ENCODE peak calls at places on chromosome 20, in four cellular contexts. L is K562, E is WTC11, U is HepG2. K is an unnamed sample.

GRCh38 chr20:48339147-48339985 is 488.4 kb downstream of the PREX1 start:
- DNase-seq in L (no peak), E (no peak), U (no peak), K (peak)

GRCh38 chr20:43508106-43508505 is 609 bp downstream of the L3MBTL1 start:
- DNase-seq in L (peak), E (peak), U (no peak), K (peak)

GRCh38 chr20:51570755-51571469 is 28.4 kb upstream of the NFATC2 start:
- DNase-seq in L (no peak), E (no peak), U (no peak), K (no peak)

GRCh38 chr20:52031574-52032303 is 159.8 kb downstream of the ZFP64 start:
- DNase-seq in L (no peak), E (no peak), U (peak), K (peak)

GRCh38 chr20:50269111-50270033 is 78.7 kb downstream of the CEBPB start:
- DNase-seq in L (no peak), E (no peak), U (no peak), K (no peak)

GRCh38 chr20:3744037-3744436 is 11.6 kb downstream of the HSPA12B start:
- DNase-seq in L (no peak), E (no peak), U (no peak), K (no peak)

GRCh38 chr20:51204051-51204450 is 181.1 kb upstream of the KCNG1 start:
- DNase-seq in L (no peak), E (no peak), U (no peak), K (no peak)

GRCh38 chr20:24124951-24125650 is 136.5 kb upstream of the GGTLC1 start:
- DNase-seq in L (no peak), E (no peak), U (no peak), K (no peak)

GRCh38 chr20:22374066-22374465 is 210.3 kb downstream of the FOXA2 start:
- DNase-seq in L (no peak), E (no peak), U (no peak), K (no peak)

GRCh38 chr20:10919549-10920140 is 245.8 kb upstream of the JAG1 start:
- DNase-seq in L (no peak), E (no peak), U (no peak), K (peak)

GRCh38 chr20:8432435-8433148 is 300.5 kb downstream of the PLCB1 start:
- DNase-seq in L (no peak), E (no peak), U (no peak), K (no peak)

GRCh38 chr20:8368680-8369079 is 236.6 kb downstream of the PLCB1 start:
- DNase-seq in L (no peak), E (no peak), U (no peak), K (no peak)

GRCh38 chr20:58888521-58889333 is 36.2 kb downstream of the GNAS start:
- DNase-seq in L (peak), E (peak), U (peak), K (no peak)

GRCh38 chr20:53677447-53678314 is 84.0 kb upstream of the ZNF217 start:
- DNase-seq in L (peak), E (peak), U (peak), K (peak)

GRCh38 chr20:63740501-63741353 is 1.2 kb downstream of the SLC2A4RG start:
- DNase-seq in L (peak), E (peak), U (peak), K (peak)

GRCh38 chr20:40961686-40962640 is 66.7 kb upstream of the TOP1 start:
- DNase-seq in L (no peak), E (no peak), U (no peak), K (no peak)

GRCh38 chr20:4626228-4626627 is 95.5 kb upstream of the PRND start:
- DNase-seq in L (no peak), E (no peak), U (no peak), K (no peak)

GRCh38 chr20:63309261-63310071 is 16.5 kb downstream of the COL20A1 start:
- DNase-seq in L (peak), E (peak), U (peak), K (peak)

GRCh38 chr20:32823737-32824588 is 4.2 kb downstream of the MAPRE1 start:
- DNase-seq in L (no peak), E (no peak), U (peak), K (no peak)

GRCh38 chr20:40286991-40287531 is 402.0 kb downstream of the MAFB start:
- DNase-seq in L (no peak), E (no peak), U (no peak), K (no peak)

GRCh38 chr20:42749548-42749947 is 440.2 kb downstream of the PTPRT start:
- DNase-seq in L (no peak), E (no peak), U (no peak), K (no peak)

GRCh38 chr20:61982951-61983315 is 82.7 kb downstream of the TAF4 start:
- DNase-seq in L (no peak), E (no peak), U (no peak), K (no peak)

GRCh38 chr20:35087355-35087754 is 5.3 kb downstream of the TRPC4AP start:
- DNase-seq in L (no peak), E (no peak), U (no peak), K (no peak)

GRCh38 chr20:12262747-12263146 is 345.1 kb downstream of the BTBD3 start:
- DNase-seq in L (no peak), E (no peak), U (no peak), K (no peak)

GRCh38 chr20:61024390-61024789 is 227.7 kb upstream of the CDH4 start:
- DNase-seq in L (no peak), E (no peak), U (no peak), K (no peak)

GRCh38 chr20:60650087-60650486 is 602.0 kb upstream of the CDH4 start:
- DNase-seq in L (no peak), E (no peak), U (no peak), K (no peak)

GRCh38 chr20:37573626-37574198 is 46.0 kb upstream of the BLCAP start:
- DNase-seq in L (no peak), E (no peak), U (no peak), K (no peak)

GRCh38 chr20:21156266-21156665 is 30.4 kb downstream of the KIZ start:
- DNase-seq in L (no peak), E (no peak), U (no peak), K (no peak)
- TF ChIP-seq HMGXB4 in L (no peak), E (no peak), U (no peak), K (no peak)

DNA sequence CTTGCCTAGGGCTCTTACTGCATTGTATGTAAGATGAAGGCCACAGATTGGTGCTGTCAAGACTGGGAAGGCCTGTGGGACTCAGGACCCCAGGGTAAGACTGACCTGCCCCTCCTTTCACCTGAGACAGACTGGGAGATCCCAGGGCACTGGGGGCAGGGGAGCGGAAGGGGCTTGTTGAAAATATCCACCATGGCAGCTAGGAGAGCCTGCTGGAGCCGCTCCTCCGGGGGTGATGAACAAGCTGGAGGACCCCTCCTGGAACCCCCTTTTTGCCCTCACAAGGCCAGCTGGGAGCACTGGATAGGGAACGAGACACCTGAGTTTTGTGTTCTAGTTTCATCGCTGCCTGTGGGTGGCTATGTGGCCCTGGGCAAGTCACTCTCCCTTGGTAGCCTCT is 9.2 kb upstream of the SDCBP2 start:
- DNase-seq in L (no peak), E (no peak), U (no peak), K (no peak)
- TF ChIP-seq HMGXB4 in L (no peak), E (no peak), U (no peak), K (no peak)

GRCh38 chr20:57584768-57585461 is 24.0 kb downstream of the PCK1 start:
- DNase-seq in L (no peak), E (no peak), U (no peak), K (no peak)

GRCh38 chr20:57582432-57583288 is 21.8 kb downstream of the PCK1 start:
- DNase-seq in L (peak), E (peak), U (peak), K (no peak)

GRCh38 chr20:57585466-57586213 is 24.7 kb downstream of the PCK1 start:
- DNase-seq in L (no peak), E (no peak), U (no peak), K (no peak)

GRCh38 chr20:57582029-57582378 is 21.1 kb downstream of the PCK1 start:
- DNase-seq in L (no peak), E (no peak), U (no peak), K (no peak)

GRCh38 chr20:57583289-57584257 is 22.7 kb downstream of the PCK1 start:
- DNase-seq in L (no peak), E (no peak), U (no peak), K (no peak)
- TF ChIP-seq HMGXB4 in L (no peak), E (no peak), U (no peak), K (no peak)

GRCh38 chr20:36462440-36463211 is 78.7 kb upstream of the MYL9 start:
- DNase-seq in L (peak), E (no peak), U (no peak), K (no peak)
- TF ChIP-seq HMGXB4 in L (no peak), E (no peak), U (peak), K (no peak)

GRCh38 chr20:6866741-6867140 is 99.3 kb downstream of the BMP2 start:
- DNase-seq in L (no peak), E (no peak), U (no peak), K (no peak)

GRCh38 chr20:6863355-6863754 is 95.9 kb downstream of the BMP2 start:
- DNase-seq in L (no peak), E (no peak), U (no peak), K (no peak)

GRCh38 chr20:6857929-6858328 is 90.4 kb downstream of the BMP2 start:
- DNase-seq in L (no peak), E (no peak), U (no peak), K (no peak)

GRCh38 chr20:6868864-6869263 is 101.4 kb downstream of the BMP2 start:
- DNase-seq in L (no peak), E (no peak), U (no peak), K (no peak)

GRCh38 chr20:6863798-6864201 is 96.3 kb downstream of the BMP2 start:
- DNase-seq in L (no peak), E (no peak), U (no peak), K (no peak)
- TF ChIP-seq HMGXB4 in L (no peak), E (no peak), U (no peak), K (no peak)

GRCh38 chr20:56350842-56351241 is 7.9 kb upstream of the FAM210B start:
- DNase-seq in L (no peak), E (no peak), U (no peak), K (no peak)
- TF ChIP-seq HMGXB4 in L (no peak), E (no peak), U (no peak), K (no peak)